ENCODE peak calls at places on chromosomes 3 and 15, in ten cellular contexts. F is lower lobe of right lung; G is tibial nerve; C is tibial artery; D is Panc1; S is uterus; N is CD8-positive, alpha-beta T cell; I is SJSA1; X is kidney; V is esophagus squamous epithelium. A is an unnamed sample.

GRCh38 chr3:89560546-89560945 is 453.1 kb downstream of the EPHA3 start:
- DNase-seq in F (no peak), G (no peak), C (no peak), D (no peak), S (no peak), N (no peak), I (no peak), X (no peak), V (no peak), A (no peak)

GRCh38 chr3:9826815-9827574 is 16.8 kb downstream of the RPUSD3 start:
- DNase-seq in F (peak; percentile 37), G (no peak), C (no peak), D (no peak), S (no peak), N (no peak), I (no peak), X (no peak), V (no peak), A (peak; percentile 61)

GRCh38 chr3:99534951-99535704 is 103.3 kb upstream of the COL8A1 start:
- DNase-seq in F (peak; percentile 44), G (no peak), C (no peak), D (no peak), S (no peak), N (no peak), I (peak; percentile 43), X (no peak), V (no peak), A (no peak)

GRCh38 chr3:71498053-71498452 is 85.5 kb downstream of the FOXP1 start:
- DNase-seq in F (no peak), G (no peak), C (no peak), D (no peak), S (no peak), N (no peak), I (no peak), X (no peak), V (no peak), A (peak; percentile 17)

GRCh38 chr3:181690769-181691168 is 21.0 kb upstream of the SOX2 start:
- DNase-seq in F (no peak), G (no peak), C (no peak), D (no peak), S (no peak), N (no peak), I (no peak), X (no peak), V (no peak), A (no peak)

GRCh38 chr3:138862924-138863775 is 28.4 kb upstream of the PIK3CB start:
- DNase-seq in F (no peak), G (no peak), C (no peak), D (peak; percentile 60), S (no peak), N (no peak), I (peak; percentile 44), X (no peak), V (no peak), A (no peak)

GRCh38 chr15:39213385-39213840 is 367.5 kb upstream of the THBS1 start:
- DNase-seq in F (peak; percentile 57), G (no peak), C (no peak), D (no peak), S (peak; percentile 25), N (no peak), I (peak; percentile 96), X (peak; percentile 75), V (no peak), A (peak; percentile 64)

GRCh38 chr3:45803252-45803935 is 7.1 kb upstream of the SLC6A20 start:
- DNase-seq in F (no peak), G (peak; percentile 26), C (no peak), D (no peak), S (no peak), N (no peak), I (no peak), X (no peak), V (no peak), A (no peak)

GRCh38 chr3:183822631-183823030 is 2.7 kb downstream of the MAP6D1 start:
- DNase-seq in F (no peak), G (no peak), C (no peak), D (no peak), S (no peak), N (no peak), I (no peak), X (no peak), V (no peak), A (no peak)

GRCh38 chr3:127059032-127059560 is 76.2 kb downstream of the PLXNA1 start:
- DNase-seq in F (no peak), G (no peak), C (no peak), D (no peak), S (no peak), N (no peak), I (no peak), X (no peak), V (no peak), A (no peak)

GRCh38 chr3:46876313-46877300 is 914 bp upstream of the PTH1R start:
- DNase-seq in F (no peak), G (no peak), C (no peak), D (no peak), S (no peak), N (no peak), I (no peak), X (peak; percentile 93), V (no peak), A (no peak)

GRCh38 chr15:65595960-65596359 is 15.0 kb downstream of the INTS14 start:
- DNase-seq in F (no peak), G (no peak), C (no peak), D (no peak), S (no peak), N (no peak), I (no peak), X (no peak), V (no peak), A (peak; percentile 64)

GRCh38 chr15:23064156-23064555 is 24.8 kb upstream of the TUBGCP5 start:
- DNase-seq in F (no peak), G (no peak), C (no peak), D (no peak), S (no peak), N (no peak), I (no peak), X (no peak), V (no peak), A (no peak)

GRCh38 chr3:193590088-193590856 is 2.7 kb upstream of the OPA1 start:
- DNase-seq in F (no peak), G (no peak), C (no peak), D (no peak), S (no peak), N (no peak), I (peak; percentile 53), X (no peak), V (no peak), A (peak; percentile 39)

GRCh38 chr3:20696393-20697045 is 510.5 kb upstream of the SGO1 start:
- DNase-seq in F (no peak), G (no peak), C (no peak), D (no peak), S (no peak), N (no peak), I (no peak), X (no peak), V (no peak), A (no peak)

GRCh38 chr3:186162221-186162620 is 53.3 kb upstream of the ETV5 start:
- DNase-seq in F (peak; percentile 62), G (no peak), C (no peak), D (no peak), S (no peak), N (no peak), I (no peak), X (no peak), V (no peak), A (no peak)

GRCh38 chr15:29139540-29140459 is 129.8 kb downstream of the NSMCE3 start:
- DNase-seq in F (no peak), G (peak; percentile 10), C (peak; percentile 60), D (no peak), S (no peak), N (peak; percentile 48), I (peak; percentile 52), X (peak; percentile 72), V (no peak), A (peak; percentile 47)

GRCh38 chr15:55344206-55344605 is 25.2 kb downstream of the PIGB start:
- DNase-seq in F (peak; percentile 53), G (no peak), C (no peak), D (no peak), S (no peak), N (no peak), I (no peak), X (no peak), V (no peak), A (peak; percentile 54)

GRCh38 chr15:40900256-40901052 is 6.2 kb downstream of the VPS18 start:
- DNase-seq in F (no peak), G (no peak), C (no peak), D (no peak), S (no peak), N (no peak), I (no peak), X (no peak), V (no peak), A (no peak)
- H3K36me3 ChIP-seq in F (peaks cover 88% of the 10 kb centered on the region), G (peaks cover 84% of the 10 kb centered on the region), C (peaks cover 52% of the 10 kb centered on the region), D (peaks cover 5% of the 10 kb centered on the region), S (no peaks in the 10 kb centered on the region), N (peaks cover 30% of the 10 kb centered on the region), I (peaks cover 89% of the 10 kb centered on the region), X (peaks cover 35% of the 10 kb centered on the region), V (peaks cover 28% of the 10 kb centered on the region), A (peaks cover 67% of the 10 kb centered on the region)

DNA sequence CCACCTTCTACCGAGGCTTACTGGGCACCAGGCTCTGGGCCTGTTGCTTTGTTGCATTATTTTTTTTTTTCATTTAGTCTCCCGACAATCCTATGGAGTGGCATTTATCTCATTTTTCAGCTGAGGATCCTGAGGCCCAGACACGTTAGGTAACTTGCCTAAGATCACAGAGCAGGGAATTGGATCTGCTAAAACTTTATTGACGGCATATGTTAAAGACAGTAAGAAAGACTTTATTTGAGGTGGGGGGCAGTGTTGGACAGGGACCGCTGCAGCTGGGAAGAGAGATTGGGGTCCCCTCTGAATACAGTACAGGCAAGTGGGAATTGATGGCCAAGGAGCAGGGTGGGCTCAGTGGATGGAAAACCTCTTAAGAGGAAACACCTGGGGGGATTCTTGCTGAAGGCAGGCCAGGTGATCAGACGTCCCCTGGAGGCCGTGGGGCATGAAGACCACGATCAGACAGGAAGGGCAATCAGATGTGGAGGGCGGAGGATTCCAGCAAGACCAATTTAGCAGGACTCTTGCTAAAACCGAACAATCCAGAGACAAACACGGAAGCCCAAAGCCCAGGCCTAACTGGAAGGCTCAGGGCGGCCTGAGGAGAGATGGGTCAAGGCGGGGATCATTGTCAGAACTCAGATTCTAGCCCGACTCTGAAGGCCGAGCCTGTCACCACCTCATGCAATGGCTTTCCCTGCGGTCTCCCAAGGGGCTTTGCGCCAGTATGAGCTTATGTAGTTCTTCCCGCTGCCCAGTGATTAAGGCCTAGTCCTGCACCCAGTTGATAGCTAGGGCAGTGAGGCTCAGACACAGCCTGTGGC is 53.7 kb downstream of the RGMA start:
- DNase-seq in F (no peak), G (peak; percentile 9), C (no peak), D (no peak), S (peak; percentile 9), N (no peak), I (no peak), X (no peak), V (no peak), A (no peak)
- H3K4me1 ChIP-seq in F (peaks cover 35% of the 10 kb centered on the region), G (peaks cover 22% of the 10 kb centered on the region), C (peaks cover 20% of the 10 kb centered on the region), D (peaks cover 4% of the 10 kb centered on the region), S (no peaks in the 10 kb centered on the region), N (peaks cover 13% of the 10 kb centered on the region), I (peaks cover 21% of the 10 kb centered on the region), X (no peaks in the 10 kb centered on the region), V (peaks cover 42% of the 10 kb centered on the region), A (peaks cover 9% of the 10 kb centered on the region)

GRCh38 chr15:25051399-25052154 is 96.8 kb downstream of the SNRPN start:
- DNase-seq in F (no peak), G (no peak), C (peak; percentile 28), D (no peak), S (peak; percentile 3), N (no peak), I (no peak), X (no peak), V (no peak), A (no peak)
- H3K9me3 ChIP-seq in F (peaks cover 96% of the 10 kb centered on the region), G (peaks cover 94% of the 10 kb centered on the region), C (peaks cover 33% of the 10 kb centered on the region), D (peaks cover 68% of the 10 kb centered on the region), S (peaks cover 98% of the 10 kb centered on the region), N (peaks cover 91% of the 10 kb centered on the region), I (peaks cover 56% of the 10 kb centered on the region), X (peaks cover 77% of the 10 kb centered on the region), V (peaks cover 100% of the 10 kb centered on the region), A (peaks cover 4% of the 10 kb centered on the region)

GRCh38 chr3:4880850-4881249 is 98.4 kb upstream of the BHLHE40 start:
- DNase-seq in F (no peak), G (no peak), C (no peak), D (no peak), S (no peak), N (no peak), I (no peak), X (no peak), V (no peak), A (no peak)
- H3K36me3 ChIP-seq in F (no peaks in the 10 kb centered on the region), G (no peaks in the 10 kb centered on the region), C (no peaks in the 10 kb centered on the region), D (no peaks in the 10 kb centered on the region), S (no peaks in the 10 kb centered on the region), N (no peaks in the 10 kb centered on the region), I (no peaks in the 10 kb centered on the region), X (no peaks in the 10 kb centered on the region), V (no peaks in the 10 kb centered on the region), A (no peaks in the 10 kb centered on the region)